ENCODE peak calls at places on chromosome 18, in ten cellular contexts. X is tibial nerve; M is endothelial cell of umbilical vein; P is neuronal stem cell; H is HL-60; B is SK-N-SH; C is spleen; I is CD4-positive, alpha-beta T cell; L is A549; K is H9. O is an unnamed sample.

GRCh38 chr18:76668546-76668945 is 153.8 kb upstream of the ZNF236 start:
- DNase-seq in X (no peak), M (no peak), P (no peak), H (no peak), B (no peak), C (no peak), I (no peak), L (no peak), K (no peak), O (no peak)

GRCh38 chr18:74446178-74446577 is 10.9 kb downstream of the DIPK1C start:
- DNase-seq in X (no peak), M (no peak), P (no peak), H (no peak), B (no peak), C (no peak), I (no peak), L (no peak), K (no peak), O (no peak)

GRCh38 chr18:27750014-27750413 is 426.9 kb downstream of the CDH2 start:
- DNase-seq in X (no peak), M (peak; percentile 29), P (peak; percentile 26), H (no peak), B (peak; percentile 34), C (no peak), I (no peak), L (no peak), K (peak; percentile 80), O (no peak)

GRCh38 chr18:28189400-28190239 is 12.7 kb upstream of the CDH2 start:
- DNase-seq in X (no peak), M (peak; percentile 73), P (no peak), H (peak; percentile 30), B (peak; percentile 25), C (no peak), I (no peak), L (no peak), K (peak; percentile 52), O (no peak)

GRCh38 chr18:11259421-11259820 is 110.1 kb upstream of the PIEZO2 start:
- DNase-seq in X (peak; percentile 27), M (no peak), P (no peak), H (no peak), B (peak; percentile 13), C (no peak), I (no peak), L (no peak), K (no peak), O (peak; percentile 67)

GRCh38 chr18:10727477-10727876 is 201.7 kb downstream of the NAPG start:
- DNase-seq in X (no peak), M (no peak), P (no peak), H (no peak), B (no peak), C (no peak), I (no peak), L (no peak), K (no peak), O (no peak)

GRCh38 chr18:36772339-36772738 is 56.5 kb downstream of the TPGS2 start:
- DNase-seq in X (no peak), M (no peak), P (no peak), H (no peak), B (no peak), C (no peak), I (no peak), L (no peak), K (no peak), O (no peak)

GRCh38 chr18:45384137-45384998 is 230.9 kb upstream of the SLC14A2 start:
- DNase-seq in X (peak; percentile 24), M (peak; percentile 45), P (peak; percentile 70), H (peak; percentile 8), B (peak; percentile 60), C (no peak), I (peak; percentile 7), L (peak; percentile 9), K (peak; percentile 72), O (peak; percentile 50)

GRCh38 chr18:50614838-50615237 is 55.0 kb downstream of the MAPK4 start:
- DNase-seq in X (peak; percentile 20), M (no peak), P (no peak), H (no peak), B (no peak), C (no peak), I (no peak), L (no peak), K (no peak), O (no peak)

GRCh38 chr18:57930476-57930875 is 113.5 kb upstream of the NEDD4L start:
- DNase-seq in X (no peak), M (no peak), P (no peak), H (no peak), B (no peak), C (no peak), I (no peak), L (no peak), K (no peak), O (no peak)

DNA sequence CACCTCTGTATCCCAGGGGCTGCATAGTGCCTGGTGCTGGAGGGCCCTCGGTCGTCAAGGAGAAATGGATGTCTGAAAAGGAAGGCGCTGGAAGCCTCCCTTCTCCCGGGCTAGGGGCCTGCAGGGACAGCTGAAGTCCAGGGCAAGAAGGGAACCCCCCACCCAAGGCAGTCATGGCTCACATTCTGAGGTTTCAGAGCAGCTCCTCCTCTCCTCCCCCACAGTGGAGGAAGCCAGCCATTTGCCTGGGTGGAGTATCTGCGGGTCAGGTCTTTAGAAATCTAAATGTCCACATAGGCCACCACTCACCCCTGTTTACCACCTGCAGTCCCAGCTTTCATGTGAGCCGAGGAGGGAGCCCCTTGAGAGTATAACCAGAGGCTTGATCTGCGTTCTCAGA is 186.3 kb downstream of the SMAD7 start:
- DNase-seq in X (no peak), M (no peak), P (no peak), H (no peak), B (no peak), C (no peak), I (no peak), L (no peak), K (no peak), O (no peak)
- H3K27ac ChIP-seq in X (no peak overlapping the region), M (no peak overlapping the region), P (no peak overlapping the region), H (no peak overlapping the region), B (no peak overlapping the region), C (no peak overlapping the region), I (no peak overlapping the region), L (no peak overlapping the region), K (no peak overlapping the region), O (no peak overlapping the region)

DNA sequence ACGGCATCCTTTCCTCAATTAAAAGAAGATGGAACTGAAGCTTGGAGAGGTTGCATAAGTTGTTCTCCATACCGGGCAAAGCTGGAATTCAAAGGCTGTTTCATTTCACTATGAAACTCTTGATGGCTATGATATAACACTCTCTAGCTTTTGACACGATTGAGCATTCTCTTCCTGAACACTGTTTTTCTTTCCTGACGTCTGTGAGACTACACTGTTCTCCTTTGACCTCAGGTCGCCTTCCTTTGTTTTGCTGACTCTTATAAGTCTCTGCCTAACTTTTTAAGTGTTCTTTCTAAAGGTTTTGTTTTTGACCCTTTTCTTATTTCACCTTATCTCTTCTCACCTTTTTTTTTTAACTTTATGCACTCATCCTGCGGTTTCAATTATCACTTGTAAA is 261.8 kb upstream of the LINC00305 start:
- DNase-seq in X (no peak), M (peak; percentile 35), P (no peak), H (no peak), B (no peak), C (no peak), I (no peak), L (no peak), K (no peak), O (no peak)
- H3K27ac ChIP-seq in X (no peak overlapping the region), M (no peak overlapping the region), P (no peak overlapping the region), H (no peak overlapping the region), B (no peak overlapping the region), C (no peak overlapping the region), I (no peak overlapping the region), L (no peak overlapping the region), K (no peak overlapping the region), O (no peak overlapping the region)

DNA sequence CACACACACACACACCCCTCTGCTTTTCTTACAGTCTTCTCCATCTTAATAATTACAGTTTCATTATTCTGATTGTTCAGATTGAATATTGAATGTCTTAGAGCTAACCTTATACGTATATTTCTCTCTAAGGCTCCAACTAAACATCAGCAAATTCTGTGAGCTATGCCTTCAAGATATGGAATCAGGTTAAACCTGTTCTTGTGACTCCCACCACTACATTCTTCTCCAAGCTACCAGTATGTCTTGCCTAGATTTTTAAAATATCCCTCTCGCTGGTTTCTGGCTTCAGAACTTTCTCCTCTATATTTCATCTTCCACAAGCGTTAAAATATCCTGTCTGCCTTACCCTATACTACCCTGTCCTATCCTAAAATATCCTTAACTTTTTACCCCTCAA is 1346.4 kb upstream of the CDH2 start:
- DNase-seq in X (no peak), M (no peak), P (no peak), H (no peak), B (no peak), C (no peak), I (no peak), L (no peak), K (no peak), O (no peak)
- H3K27ac ChIP-seq in X (no peak overlapping the region), M (no peak overlapping the region), P (no peak overlapping the region), H (no peak overlapping the region), B (no peak overlapping the region), C (no peak overlapping the region), I (no peak overlapping the region), L (no peak overlapping the region), K (no peak overlapping the region), O (no peak overlapping the region)

DNA sequence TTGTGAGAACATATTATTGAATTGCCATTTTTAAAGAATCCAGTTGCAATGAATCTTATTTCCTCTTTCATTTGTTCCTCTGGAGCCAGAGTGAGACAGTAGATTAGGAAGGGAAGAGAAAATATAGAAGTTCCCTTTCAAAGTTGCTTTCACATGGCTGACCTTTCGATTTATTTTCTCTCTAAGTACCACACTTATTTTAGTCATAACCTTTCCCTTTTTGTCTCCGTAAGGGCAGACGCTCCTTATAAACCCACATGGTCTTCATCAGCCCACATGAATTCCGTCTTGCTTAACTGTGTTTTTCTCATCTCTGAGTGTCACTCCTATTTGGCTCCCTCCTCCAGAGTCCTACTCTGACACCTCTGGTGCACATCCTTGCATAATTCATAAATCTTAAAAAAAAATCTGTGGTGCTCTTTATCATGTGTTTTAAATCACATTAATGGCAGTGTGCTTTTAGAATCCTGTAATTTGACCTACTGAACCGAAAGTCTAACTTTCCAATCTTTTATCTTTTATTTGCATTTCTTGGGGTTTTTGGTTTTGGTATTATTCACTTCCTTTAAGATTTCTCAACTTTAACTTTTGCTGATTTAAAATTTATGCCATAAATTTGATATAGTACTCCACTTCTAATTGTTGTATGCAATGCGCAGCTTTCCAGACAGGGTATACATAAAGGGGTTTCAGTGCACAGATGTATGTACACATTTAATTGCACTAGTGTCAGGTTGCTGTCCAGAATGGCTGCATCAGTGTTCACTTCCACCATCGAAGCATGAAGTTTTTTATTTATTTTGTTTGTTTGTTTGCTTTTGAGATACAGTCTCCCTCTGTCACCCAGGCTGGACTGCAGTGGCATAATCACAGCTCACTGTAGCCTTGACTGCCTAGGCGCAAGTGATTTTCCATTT is 38.6 kb upstream of the ZNF396 start:
- DNase-seq in X (no peak), M (no peak), P (no peak), H (peak; percentile 16), B (no peak), C (no peak), I (no peak), L (no peak), K (no peak), O (no peak)
- H3K27ac ChIP-seq in X (no peak overlapping the region), M (no peak overlapping the region), P (no peak overlapping the region), H (no peak overlapping the region), B (no peak overlapping the region), C (no peak overlapping the region), I (no peak overlapping the region), L (no peak overlapping the region), K (no peak overlapping the region), O (no peak overlapping the region)

GRCh38 chr18:67154979-67155378 is 361.5 kb downstream of the DSEL start:
- DNase-seq in X (no peak), M (no peak), P (no peak), H (no peak), B (no peak), C (no peak), I (no peak), L (no peak), K (no peak), O (no peak)
- H3K27ac ChIP-seq in X (no peak overlapping the region), M (no peak overlapping the region), P (no peak overlapping the region), H (no peak overlapping the region), B (no peak overlapping the region), C (no peak overlapping the region), I (no peak overlapping the region), L (no peak overlapping the region), K (no peak overlapping the region), O (no peak overlapping the region)

O was measured in aorta.